ENCODE peak calls at places on chromosomes 1 and 21, in nine cellular contexts. K is astrocyte of the spinal cord; M is activated CD8-positive, alpha-beta T cell treated with anti-CD3 and anti-CD28 coated beads for 36 hours; X is nucleus accumbens; R is upper lobe of right lung; V is CD8-positive, alpha-beta T cell; N is cardiac fibroblast; Q is Daoy; C is renal cortical epithelial cell. I is an unnamed sample.

GRCh38 chr1:196773713-196774112 is 927 bp upstream of the CFHR3 start:
- DNase-seq in Q (no peak), N (no peak), M (no peak), V (no peak), C (no peak), X (no peak), R (no peak), K (no peak), I (no peak)

GRCh38 chr1:91617242-91617837 is 116.7 kb downstream of the CDC7 start:
- DNase-seq in K (peak), M (peak), C (peak), R (peak), X (no peak), N (no peak), V (no peak), Q (no peak), I (no peak)

GRCh38 chr1:40708750-40709099 is 17.2 kb downstream of the NFYC start:
- DNase-seq in K (peak), Q (no peak), M (no peak), N (peak), R (no peak), C (peak), V (no peak), X (no peak), I (no peak)

GRCh38 chr1:116521186-116521585 is 49.6 kb downstream of the CD58 start:
- DNase-seq in K (no peak), M (no peak), N (peak), V (no peak), C (peak), R (no peak), X (no peak), Q (peak), I (no peak)

GRCh38 chr21:37687001-37687400 is 229.3 kb downstream of the KCNJ6 start:
- DNase-seq in X (no peak), M (no peak), K (no peak), V (no peak), C (no peak), Q (no peak), N (no peak), R (no peak), I (no peak)

GRCh38 chr1:167659440-167659839 is 29.4 kb downstream of the RCSD1 start:
- DNase-seq in V (no peak), C (no peak), R (no peak), K (no peak), N (no peak), Q (no peak), X (no peak), M (no peak), I (no peak)

GRCh38 chr1:154856049-154856448 is 14.0 kb downstream of the KCNN3 start:
- DNase-seq in R (no peak), N (no peak), V (no peak), X (no peak), Q (peak), K (no peak), C (no peak), M (no peak), I (no peak)

GRCh38 chr1:24009406-24009805 is 29.3 kb upstream of the SRSF10 start:
- DNase-seq in C (peak), V (no peak), R (no peak), Q (peak), N (peak), K (peak), M (no peak), X (no peak), I (no peak)

I was measured in T follicular helper cell.